ENCODE peak calls at places on chromosomes 1 and 21, in seven cellular contexts. One of them, this sample, is unnamed.

GRCh38 chr1:175968486-175969182 is 225.2 kb upstream of the TNR start:
- DNase-seq in RPMI7951: no peak
- DNase-seq in left cardiac atrium: no peak
- DNase-seq in fibroblast of lung: peak; percentile 66
- DNase-seq in stimulated activated naive CD8-positive, alpha-beta T cell treated with anti-CD3 and anti-CD28 coated beads, Interleukin-15, Interleukin-2, amounts not matched to agents 100 U/mL and 50 U/mL, for 24 hours: no peak
- DNase-seq in neuronal stem cell: no peak
- DNase-seq in activated effector memory CD4-positive, alpha-beta T cell treated with Interleukin-2 at 50 U/mL for 16 hours: no peak
- DNase-seq in this sample: no peak

GRCh38 chr1:69523032-69523431 is 44.7 kb upstream of the LRRC7 start:
- DNase-seq in neuronal stem cell: no peak
- DNase-seq in left cardiac atrium: no peak
- DNase-seq in activated effector memory CD4-positive, alpha-beta T cell treated with Interleukin-2 at 50 U/mL for 16 hours: no peak
- DNase-seq in stimulated activated naive CD8-positive, alpha-beta T cell treated with anti-CD3 and anti-CD28 coated beads, Interleukin-15, Interleukin-2, amounts not matched to agents 100 U/mL and 50 U/mL, for 24 hours: no peak
- DNase-seq in fibroblast of lung: peak; percentile 93
- DNase-seq in RPMI7951: peak; percentile 33
- DNase-seq in this sample: no peak

GRCh38 chr21:43645414-43645891 is 13.8 kb downstream of the HSF2BP start:
- DNase-seq in neuronal stem cell: peak; percentile 38
- DNase-seq in stimulated activated naive CD8-positive, alpha-beta T cell treated with anti-CD3 and anti-CD28 coated beads, Interleukin-15, Interleukin-2, amounts not matched to agents 100 U/mL and 50 U/mL, for 24 hours: peak; percentile 18
- DNase-seq in activated effector memory CD4-positive, alpha-beta T cell treated with Interleukin-2 at 50 U/mL for 16 hours: no peak
- DNase-seq in left cardiac atrium: peak; percentile 54
- DNase-seq in RPMI7951: peak; percentile 83
- DNase-seq in fibroblast of lung: peak; percentile 78
- DNase-seq in this sample: no peak

GRCh38 chr1:100622037-100622436 is 84.1 kb downstream of the GPR88 start:
- DNase-seq in stimulated activated naive CD8-positive, alpha-beta T cell treated with anti-CD3 and anti-CD28 coated beads, Interleukin-15, Interleukin-2, amounts not matched to agents 100 U/mL and 50 U/mL, for 24 hours: peak; percentile 11
- DNase-seq in fibroblast of lung: peak; percentile 98
- DNase-seq in left cardiac atrium: peak; percentile 23
- DNase-seq in RPMI7951: peak; percentile 98
- DNase-seq in neuronal stem cell: no peak
- DNase-seq in activated effector memory CD4-positive, alpha-beta T cell treated with Interleukin-2 at 50 U/mL for 16 hours: no peak
- DNase-seq in this sample: no peak

GRCh38 chr1:175508320-175509110 is 234.9 kb downstream of the TNR start:
- DNase-seq in activated effector memory CD4-positive, alpha-beta T cell treated with Interleukin-2 at 50 U/mL for 16 hours: no peak
- DNase-seq in neuronal stem cell: no peak
- DNase-seq in fibroblast of lung: peak; percentile 67
- DNase-seq in RPMI7951: no peak
- DNase-seq in stimulated activated naive CD8-positive, alpha-beta T cell treated with anti-CD3 and anti-CD28 coated beads, Interleukin-15, Interleukin-2, amounts not matched to agents 100 U/mL and 50 U/mL, for 24 hours: no peak
- DNase-seq in left cardiac atrium: no peak
- DNase-seq in this sample: no peak

GRCh38 chr1:19076841-19077616 is 120.6 kb upstream of the IFFO2 start:
- DNase-seq in activated effector memory CD4-positive, alpha-beta T cell treated with Interleukin-2 at 50 U/mL for 16 hours: no peak
- DNase-seq in RPMI7951: no peak
- DNase-seq in fibroblast of lung: no peak
- DNase-seq in left cardiac atrium: no peak
- DNase-seq in stimulated activated naive CD8-positive, alpha-beta T cell treated with anti-CD3 and anti-CD28 coated beads, Interleukin-15, Interleukin-2, amounts not matched to agents 100 U/mL and 50 U/mL, for 24 hours: no peak
- DNase-seq in neuronal stem cell: no peak
- DNase-seq in this sample: no peak

GRCh38 chr1:200306954-200307754 is 102.7 kb downstream of the ZNF281 start:
- DNase-seq in stimulated activated naive CD8-positive, alpha-beta T cell treated with anti-CD3 and anti-CD28 coated beads, Interleukin-15, Interleukin-2, amounts not matched to agents 100 U/mL and 50 U/mL, for 24 hours: peak; percentile 10
- DNase-seq in fibroblast of lung: no peak
- DNase-seq in neuronal stem cell: no peak
- DNase-seq in left cardiac atrium: no peak
- DNase-seq in activated effector memory CD4-positive, alpha-beta T cell treated with Interleukin-2 at 50 U/mL for 16 hours: no peak
- DNase-seq in RPMI7951: peak; percentile 35
- DNase-seq in this sample: no peak

GRCh38 chr1:30586671-30587070 is 136.7 kb downstream of the MATN1 start:
- DNase-seq in neuronal stem cell: no peak
- DNase-seq in RPMI7951: no peak
- DNase-seq in activated effector memory CD4-positive, alpha-beta T cell treated with Interleukin-2 at 50 U/mL for 16 hours: no peak
- DNase-seq in fibroblast of lung: no peak
- DNase-seq in left cardiac atrium: no peak
- DNase-seq in stimulated activated naive CD8-positive, alpha-beta T cell treated with anti-CD3 and anti-CD28 coated beads, Interleukin-15, Interleukin-2, amounts not matched to agents 100 U/mL and 50 U/mL, for 24 hours: no peak
- DNase-seq in this sample: no peak

GRCh38 chr1:234619071-234619480 is 9.1 kb upstream of the IRF2BP2 start:
- DNase-seq in activated effector memory CD4-positive, alpha-beta T cell treated with Interleukin-2 at 50 U/mL for 16 hours: no peak
- DNase-seq in RPMI7951: no peak
- DNase-seq in left cardiac atrium: no peak
- DNase-seq in neuronal stem cell: no peak
- DNase-seq in fibroblast of lung: peak; percentile 73
- DNase-seq in stimulated activated naive CD8-positive, alpha-beta T cell treated with anti-CD3 and anti-CD28 coated beads, Interleukin-15, Interleukin-2, amounts not matched to agents 100 U/mL and 50 U/mL, for 24 hours: no peak
- DNase-seq in this sample: no peak

GRCh38 chr1:21334214-21335087 is 44.2 kb upstream of the ECE1 start:
- DNase-seq in neuronal stem cell: no peak
- DNase-seq in activated effector memory CD4-positive, alpha-beta T cell treated with Interleukin-2 at 50 U/mL for 16 hours: peak; percentile 77
- DNase-seq in stimulated activated naive CD8-positive, alpha-beta T cell treated with anti-CD3 and anti-CD28 coated beads, Interleukin-15, Interleukin-2, amounts not matched to agents 100 U/mL and 50 U/mL, for 24 hours: peak; percentile 82
- DNase-seq in RPMI7951: peak; percentile 100
- DNase-seq in fibroblast of lung: peak; percentile 94
- DNase-seq in left cardiac atrium: peak; percentile 86
- DNase-seq in this sample: peak; percentile 62

GRCh38 chr1:152479792-152480595 is 30.6 kb upstream of the LCE5A start:
- DNase-seq in RPMI7951: peak; percentile 64
- DNase-seq in fibroblast of lung: no peak
- DNase-seq in stimulated activated naive CD8-positive, alpha-beta T cell treated with anti-CD3 and anti-CD28 coated beads, Interleukin-15, Interleukin-2, amounts not matched to agents 100 U/mL and 50 U/mL, for 24 hours: peak; percentile 78
- DNase-seq in left cardiac atrium: peak; percentile 35
- DNase-seq in neuronal stem cell: no peak
- DNase-seq in activated effector memory CD4-positive, alpha-beta T cell treated with Interleukin-2 at 50 U/mL for 16 hours: peak; percentile 47
- DNase-seq in this sample: peak; percentile 34

GRCh38 chr1:48246727-48247126 is 24.2 kb downstream of the SLC5A9 start:
- DNase-seq in fibroblast of lung: no peak
- DNase-seq in neuronal stem cell: no peak
- DNase-seq in stimulated activated naive CD8-positive, alpha-beta T cell treated with anti-CD3 and anti-CD28 coated beads, Interleukin-15, Interleukin-2, amounts not matched to agents 100 U/mL and 50 U/mL, for 24 hours: no peak
- DNase-seq in RPMI7951: peak; percentile 13
- DNase-seq in activated effector memory CD4-positive, alpha-beta T cell treated with Interleukin-2 at 50 U/mL for 16 hours: no peak
- DNase-seq in left cardiac atrium: peak; percentile 50
- DNase-seq in this sample: no peak

GRCh38 chr1:202586018-202586821 is 124.0 kb downstream of the SYT2 start:
- DNase-seq in left cardiac atrium: peak; percentile 47
- DNase-seq in neuronal stem cell: no peak
- DNase-seq in stimulated activated naive CD8-positive, alpha-beta T cell treated with anti-CD3 and anti-CD28 coated beads, Interleukin-15, Interleukin-2, amounts not matched to agents 100 U/mL and 50 U/mL, for 24 hours: no peak
- DNase-seq in RPMI7951: peak; percentile 43
- DNase-seq in activated effector memory CD4-positive, alpha-beta T cell treated with Interleukin-2 at 50 U/mL for 16 hours: no peak
- DNase-seq in fibroblast of lung: peak; percentile 61
- DNase-seq in this sample: no peak

This sample was measured in activated T-helper 1 cell treated with anti-CD3 and anti-CD28 coated beads, Interleukin-2, amount 50 U/mL, for 16 hours.